ENCODE peak calls at places on chromosomes 16 and 17, in eight cellular contexts. W is posterior cingulate gyrus, G is NCI-H1092, U is esophagus squamous epithelium, C is NCI-H1436, R is lung, E is glomerular endothelial cell, K is anterior cingulate cortex. Q is an unnamed sample.

GRCh38 chr17:29005936-29006438 is at the start of gene SEZ6:
- DNase-seq in W (peak), G (peak), U (no peak), C (peak), R (peak), E (no peak), K (peak), Q (no peak)

GRCh38 chr16:64615647-64616280 is 506.1 kb downstream of the CDH11 start:
- DNase-seq in W (peak), G (no peak), U (no peak), C (no peak), R (no peak), E (no peak), K (peak), Q (no peak)

GRCh38 chr17:67891481-67892119 is 66.3 kb downstream of the BPTF start:
- DNase-seq in W (no peak), G (no peak), U (no peak), C (no peak), R (no peak), E (no peak), K (no peak), Q (no peak)

GRCh38 chr17:76781056-76781982 is 43.4 kb downstream of the MFSD11 start:
- DNase-seq in W (no peak), G (no peak), U (no peak), C (no peak), R (no peak), E (no peak), K (no peak), Q (no peak)

GRCh38 chr16:11198817-11199216 is 57.2 kb downstream of the SOCS1 start:
- DNase-seq in W (no peak), G (no peak), U (no peak), C (no peak), R (no peak), E (no peak), K (no peak), Q (no peak)

GRCh38 chr16:54933281-54934150 is 2.9 kb downstream of the IRX5 start:
- DNase-seq in W (no peak), G (no peak), U (no peak), C (no peak), R (no peak), E (no peak), K (no peak), Q (no peak)

GRCh38 chr17:15941781-15942180 is 3.1 kb upstream of the ADORA2B start:
- DNase-seq in W (no peak), G (no peak), U (no peak), C (no peak), R (no peak), E (no peak), K (no peak), Q (no peak)

GRCh38 chr16:86942469-86943175 is 364.3 kb downstream of the FOXL1 start:
- DNase-seq in W (no peak), G (no peak), U (no peak), C (no peak), R (no peak), E (no peak), K (no peak), Q (no peak)

GRCh38 chr16:53692146-53692545 is 11.5 kb downstream of the RPGRIP1L start:
- DNase-seq in W (no peak), G (no peak), U (no peak), C (no peak), R (no peak), E (no peak), K (no peak), Q (no peak)

GRCh38 chr16:64455275-64455674 is 666.6 kb downstream of the CDH11 start:
- DNase-seq in W (no peak), G (no peak), U (no peak), C (no peak), R (no peak), E (no peak), K (no peak), Q (no peak)

GRCh38 chr17:50681260-50682200 is 26.2 kb downstream of the ANKRD40 start:
- DNase-seq in W (no peak), G (peak), U (no peak), C (peak), R (no peak), E (no peak), K (no peak), Q (no peak)

GRCh38 chr16:68776821-68777485 is 39.9 kb downstream of the CDH1 start:
- DNase-seq in W (no peak), G (no peak), U (no peak), C (no peak), R (no peak), E (no peak), K (no peak), Q (no peak)

GRCh38 chr17:1010086-1010450 is 13.1 kb downstream of the TIMM22 start:
- DNase-seq in W (no peak), G (no peak), U (no peak), C (no peak), R (no peak), E (no peak), K (no peak), Q (no peak)

GRCh38 chr16:74608944-74609343 is 2.0 kb upstream of the GLG1 start:
- DNase-seq in W (no peak), G (no peak), U (no peak), C (no peak), R (no peak), E (no peak), K (no peak), Q (no peak)

GRCh38 chr16:53115047-53115446 is 60.3 kb downstream of the CHD9 start:
- DNase-seq in W (no peak), G (no peak), U (no peak), C (no peak), R (no peak), E (no peak), K (no peak), Q (no peak)

GRCh38 chr17:29073520-29073919 is 30.6 kb downstream of the PIPOX start:
- DNase-seq in W (no peak), G (no peak), U (no peak), C (no peak), R (no peak), E (no peak), K (no peak), Q (no peak)

GRCh38 chr17:51263001-51263400 is 2.7 kb downstream of the UTP18 start:
- DNase-seq in W (no peak), G (no peak), U (no peak), C (no peak), R (no peak), E (no peak), K (no peak), Q (no peak)

GRCh38 chr16:87581867-87582220 is 20.5 kb upstream of the JPH3 start:
- DNase-seq in W (no peak), G (no peak), U (peak), C (no peak), R (peak), E (peak), K (no peak), Q (no peak)

GRCh38 chr16:75526032-75526790 is 9.7 kb downstream of the CHST5 start:
- DNase-seq in W (no peak), G (no peak), U (no peak), C (no peak), R (no peak), E (no peak), K (no peak), Q (no peak)

GRCh38 chr16:30491744-30492308 is 19.3 kb downstream of the ITGAL start:
- DNase-seq in W (no peak), G (no peak), U (no peak), C (no peak), R (no peak), E (no peak), K (no peak), Q (no peak)

GRCh38 chr17:34527908-34528470 is 51.4 kb upstream of the TMEM132E start:
- DNase-seq in W (no peak), G (no peak), U (no peak), C (no peak), R (no peak), E (no peak), K (no peak), Q (no peak)

GRCh38 chr16:46857261-46857962 is 26.4 kb upstream of the C16orf87 start:
- DNase-seq in W (peak), G (peak), U (no peak), C (peak), R (no peak), E (no peak), K (peak), Q (no peak)

GRCh38 chr16:26301516-26301915 is 609.8 kb downstream of the HS3ST4 start:
- DNase-seq in W (no peak), G (no peak), U (no peak), C (no peak), R (no peak), E (no peak), K (no peak), Q (no peak)

GRCh38 chr17:50452627-50453300 is 15.9 kb downstream of the CHAD start:
- DNase-seq in W (no peak), G (no peak), U (no peak), C (no peak), R (no peak), E (no peak), K (no peak), Q (no peak)

GRCh38 chr16:1890024-1890700 is 18.2 kb upstream of the MEIOB start:
- DNase-seq in W (no peak), G (no peak), U (no peak), C (no peak), R (no peak), E (no peak), K (no peak), Q (no peak)

GRCh38 chr17:73942668-73943415 is 260.6 kb upstream of the RPL38 start:
- DNase-seq in W (no peak), G (no peak), U (no peak), C (no peak), R (no peak), E (no peak), K (no peak), Q (no peak)

Q was measured in SIG-M5.